ENCODE peak calls at places on chromosomes 11 and 22, in seven cellular contexts. X, J, Q, Z, Y, V and F are unnamed samples.

GRCh38 chr11:10441652-10442503 is 13.2 kb upstream of the AMPD3 start:
- DNase-seq in Q (no peak), Y (no peak), X (no peak), J (no peak), V (no peak), Z (no peak), F (no peak)

GRCh38 chr11:32062540-32062939 is 28.3 kb upstream of the RCN1 start:
- DNase-seq in Q (no peak), Y (no peak), J (no peak), X (no peak), Z (no peak), V (no peak), F (no peak)

GRCh38 chr11:1751521-1751921 is 1.1 kb upstream of the IFITM10 start:
- DNase-seq in X (no peak), Y (no peak), Q (no peak), Z (no peak), J (no peak), V (no peak), F (no peak)

GRCh38 chr11:65476632-65477270 is 22.1 kb upstream of the MALAT1 start:
- DNase-seq in V (no peak), Q (no peak), J (no peak), Y (no peak), X (no peak), Z (no peak), F (no peak)

GRCh38 chr11:2122222-2122906 is 16.8 kb downstream of the IGF2 start:
- DNase-seq in Z (no peak), Y (peak), X (no peak), J (no peak), Q (peak), V (no peak), F (no peak)

GRCh38 chr11:38582151-38582550 is 1984.1 kb upstream of the RAG2 start:
- DNase-seq in X (no peak), J (no peak), Z (no peak), Y (peak), Q (no peak), V (no peak), F (no peak)

GRCh38 chr11:60871378-60872061 is 4.2 kb downstream of the ZP1 start:
- DNase-seq in J (no peak), Y (peak), X (no peak), V (peak), Q (no peak), Z (no peak), F (no peak)

GRCh38 chr22:44840611-44841322 is 88.4 kb downstream of the ARHGAP8 start:
- DNase-seq in X (no peak), V (no peak), Y (no peak), Z (no peak), Q (no peak), J (no peak), F (no peak)

DNA sequence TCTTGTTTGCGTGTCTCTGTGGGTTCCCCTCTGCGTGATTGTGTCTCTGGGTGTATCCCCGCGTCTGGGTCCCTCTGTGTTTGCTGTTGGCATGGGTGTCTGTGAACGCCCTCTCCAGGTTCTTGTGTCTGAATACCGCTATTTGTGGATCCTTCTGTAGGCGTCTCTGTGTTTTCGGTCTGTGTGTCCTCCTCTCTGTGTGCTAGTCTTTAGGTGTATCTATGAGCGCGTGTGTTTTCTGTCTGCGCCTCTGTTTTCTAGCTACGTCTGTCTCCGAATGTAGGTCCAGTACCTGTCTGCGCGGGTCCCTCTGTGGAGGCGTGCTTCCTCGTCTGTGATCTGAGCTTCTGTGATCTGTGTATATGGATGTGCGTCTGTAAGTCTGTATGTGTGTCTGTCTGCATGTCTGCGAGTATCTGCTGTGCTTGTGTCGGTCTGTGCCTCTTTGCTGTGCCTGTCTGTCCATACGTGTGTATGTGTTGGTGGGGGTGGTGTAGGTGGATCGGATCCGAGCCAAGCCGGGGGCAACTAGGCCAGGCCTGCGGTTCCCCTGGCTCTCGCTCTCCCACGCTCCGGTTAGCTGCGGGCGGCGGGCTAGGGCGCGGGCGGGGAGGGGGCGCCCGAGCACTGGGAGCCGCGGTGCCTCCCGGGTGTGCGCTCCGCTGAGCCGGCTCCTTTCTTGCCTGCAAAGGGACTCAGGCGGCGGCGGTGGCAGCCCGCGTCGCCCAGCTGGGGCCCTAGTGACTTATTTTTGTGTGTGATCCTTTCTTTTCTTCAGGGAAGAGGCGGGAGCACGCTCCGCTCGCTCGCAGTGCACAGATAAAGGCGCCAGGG is 105.3 kb upstream of the E2F8 start:
- DNase-seq in V (no peak), Z (no peak), Y (peak), X (no peak), J (no peak), Q (no peak), F (no peak)
- TF ChIP-seq CTCF in V (peak), Z (no peak), Y (peak), X (no peak), J (no peak), Q (peak), F (no peak)

DNA sequence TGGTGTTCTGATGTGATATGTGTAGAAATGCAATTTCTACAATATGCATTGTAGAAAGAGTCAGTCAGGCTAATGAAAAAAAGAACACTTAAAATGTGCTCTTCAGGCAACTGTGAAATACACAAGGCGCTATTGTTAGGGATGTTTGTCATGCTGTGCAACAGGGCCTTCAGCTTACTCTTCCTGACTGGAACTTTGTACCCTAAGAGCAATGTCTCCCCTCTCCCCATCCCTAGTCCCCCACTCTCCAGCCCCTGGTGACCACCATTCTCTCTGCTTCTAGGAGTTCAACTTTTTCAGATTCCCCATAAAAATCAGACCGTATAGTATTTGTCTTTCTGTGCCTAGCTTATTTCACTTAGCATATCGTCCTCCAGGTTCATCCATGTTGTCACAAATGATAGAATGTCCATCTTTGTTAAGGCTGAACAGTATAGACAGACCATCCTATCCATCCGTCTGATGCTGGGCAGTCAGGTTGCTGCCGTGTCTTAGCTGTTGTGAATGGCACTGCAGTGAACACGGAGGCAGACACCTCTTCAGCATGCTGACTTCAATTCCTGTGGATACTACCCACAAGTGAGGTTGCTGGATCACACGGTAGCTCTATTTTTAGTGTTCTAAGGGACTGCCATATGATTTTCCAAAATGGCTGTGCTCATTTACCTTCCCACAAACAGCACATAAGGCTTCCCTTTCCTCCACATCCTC is 10.7 kb downstream of the NDUFV1 start:
- DNase-seq in Q (no peak), Y (no peak), J (no peak), V (no peak), Z (no peak), X (no peak), F (no peak)
- TF ChIP-seq CTCF in Q (no peak), Y (no peak), J (no peak), V (no peak), Z (no peak), X (no peak), F (no peak)

DNA sequence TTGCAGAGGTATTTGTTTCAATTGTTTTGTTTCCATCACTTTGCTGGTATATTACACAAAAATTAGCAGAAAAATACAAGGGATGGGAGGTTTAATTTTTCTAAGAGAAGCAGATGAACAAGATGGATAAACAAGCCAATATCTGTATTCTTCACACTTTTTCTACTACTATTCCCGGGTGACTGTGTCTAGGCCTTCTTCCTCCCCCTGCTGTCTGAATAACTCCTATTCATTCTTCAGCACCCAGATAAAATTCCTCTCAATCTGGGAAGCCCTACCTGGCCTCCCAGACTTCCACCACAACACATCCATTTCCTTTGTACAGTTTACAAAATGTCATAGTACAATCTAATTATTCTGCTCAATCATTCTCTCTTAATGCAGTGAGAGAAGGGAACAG is 666.6 kb upstream of the TENM4 start:
- DNase-seq in Z (no peak), J (no peak), Y (no peak), V (no peak), Q (no peak), X (no peak), F (no peak)
- TF ChIP-seq CTCF in Z (no peak), J (no peak), Y (peak), V (no peak), Q (no peak), X (no peak), F (no peak)

DNA sequence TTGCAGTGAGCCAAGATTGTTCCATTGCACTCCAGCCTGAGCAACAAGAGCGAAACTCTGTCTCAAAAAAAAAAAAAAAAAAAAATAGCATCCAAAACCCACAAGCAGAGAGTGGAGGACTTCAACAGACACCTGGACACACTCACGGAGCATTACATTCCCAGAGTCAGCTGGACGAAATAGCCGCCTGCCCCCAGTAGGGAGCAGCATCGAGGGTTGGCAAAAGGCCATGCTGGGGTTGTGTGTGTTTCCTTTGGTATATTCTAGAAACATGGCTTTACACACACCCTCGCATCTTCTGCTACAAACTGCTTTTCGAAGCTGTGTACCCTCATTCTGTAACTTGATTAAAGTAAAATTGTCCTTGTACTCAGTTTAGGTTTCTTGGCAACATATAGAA is 5.3 kb downstream of the ADA2 start:
- DNase-seq in J (peak), Z (peak), Y (peak), X (no peak), Q (no peak), V (peak), F (no peak)
- TF ChIP-seq CTCF in J (peak), Z (no peak), Y (peak), X (no peak), Q (peak), V (peak), F (no peak)